ENCODE peak calls at places on chromosomes 1 and 21, in nine cellular contexts. J is body of pancreas, S is left lobe of liver, D is cardiac fibroblast, N is HFFc6, O is suprapubic skin, K is anterior cingulate cortex, T is adrenal gland, E is foreskin fibroblast. I is an unnamed sample.
A peak's percentile ranks its signal among the peaks of the same experiment; 100 is the strongest.

GRCh38 chr1:103489881-103490280 is 35.6 kb upstream of the RNPC3 start:
- DNase-seq in J (no peak), S (no peak), D (peak; percentile 39), N (no peak), O (no peak), K (no peak), T (no peak), E (peak; percentile 22), I (no peak)

GRCh38 chr1:181089777-181090505 is 1.4 kb downstream of the IER5 start:
- DNase-seq in J (peak; percentile 60), S (peak; percentile 85), D (peak; percentile 78), N (peak; percentile 42), O (peak; percentile 88), K (peak; percentile 52), T (peak; percentile 77), E (no peak), I (no peak)

GRCh38 chr1:111894497-111894896 is 95.0 kb downstream of the KCND3 start:
- DNase-seq in J (no peak), S (no peak), D (no peak), N (no peak), O (no peak), K (no peak), T (no peak), E (no peak), I (no peak)

GRCh38 chr1:204410764-204411450 is 710 bp downstream of the PPP1R15B start:
- DNase-seq in J (peak; percentile 63), S (peak; percentile 63), D (peak; percentile 59), N (peak; percentile 15), O (peak; percentile 86), K (peak; percentile 49), T (peak; percentile 46), E (peak; percentile 31), I (no peak)

GRCh38 chr1:63148825-63149645 is 173.3 kb upstream of the FOXD3 start:
- DNase-seq in J (peak; percentile 37), S (peak; percentile 49), D (peak; percentile 68), N (no peak), O (no peak), K (peak; percentile 18), T (peak; percentile 20), E (no peak), I (no peak)

GRCh38 chr1:201739492-201740085 is 89.4 kb upstream of the IPO9 start:
- DNase-seq in J (peak; percentile 73), S (no peak), D (peak; percentile 58), N (no peak), O (peak; percentile 82), K (peak; percentile 57), T (no peak), E (no peak), I (no peak)

GRCh38 chr1:62439652-62440371 is 3.0 kb downstream of the USP1 start:
- DNase-seq in J (no peak), S (no peak), D (no peak), N (peak; percentile 4), O (no peak), K (no peak), T (no peak), E (no peak), I (no peak)

GRCh38 chr1:78318011-78318410 is 172.8 kb upstream of the PTGFR start:
- DNase-seq in J (no peak), S (no peak), D (peak; percentile 65), N (no peak), O (no peak), K (no peak), T (no peak), E (no peak), I (no peak)

GRCh38 chr1:225460737-225461532 is 33.1 kb upstream of the LBR start:
- DNase-seq in J (no peak), S (no peak), D (peak; percentile 19), N (no peak), O (peak; percentile 60), K (no peak), T (no peak), E (no peak), I (no peak)

GRCh38 chr1:91830242-91831131 is 55.5 kb downstream of the TGFBR3 start:
- DNase-seq in J (peak; percentile 89), S (no peak), D (peak; percentile 90), N (peak; percentile 95), O (peak; percentile 84), K (peak; percentile 24), T (peak; percentile 46), E (peak; percentile 86), I (peak; percentile 49)

GRCh38 chr1:29456685-29457084 is 220.4 kb downstream of the PTPRU start:
- DNase-seq in J (no peak), S (no peak), D (no peak), N (no peak), O (no peak), K (no peak), T (no peak), E (no peak), I (no peak)

GRCh38 chr21:29170935-29171334 is 40.5 kb downstream of the MAP3K7CL start:
- DNase-seq in J (no peak), S (no peak), D (no peak), N (no peak), O (no peak), K (no peak), T (no peak), E (no peak), I (no peak)